ENCODE peak calls at places on chromosomes 11 and 22, in six cellular contexts. P, V, H, W, G and N are unnamed samples.

GRCh38 chr22:46061431-46062231 is 84.7 kb upstream of the WNT7B start:
- DNase-seq in H (no peak), W (peak; percentile 65), P (no peak), V (no peak), G (peak; percentile 80), N (no peak)

GRCh38 chr22:37634505-37635002 is 4.9 kb upstream of the SH3BP1 start:
- DNase-seq in H (no peak), P (no peak), G (no peak), W (no peak), V (no peak), N (no peak)

GRCh38 chr11:64379160-64379559 is 20.2 kb downstream of the RPS6KA4 start:
- DNase-seq in H (no peak), P (no peak), W (no peak), G (no peak), V (no peak), N (no peak)

GRCh38 chr22:50114221-50114981 is 24.6 kb downstream of the MOV10L1 start:
- DNase-seq in P (no peak), H (no peak), W (no peak), G (no peak), V (no peak), N (no peak)

GRCh38 chr11:72752088-72752914 is at the start of gene ARAP1:
- DNase-seq in P (peak; percentile 83), G (peak; percentile 88), W (peak; percentile 79), H (no peak), V (no peak), N (peak; percentile 96)

GRCh38 chr11:8036986-8037385 is 44.0 kb upstream of the TUB start:
- DNase-seq in G (no peak), H (no peak), W (no peak), V (no peak), P (no peak), N (no peak)

GRCh38 chr11:65891180-65892136 is 985 bp downstream of the CCDC85B start:
- DNase-seq in P (peak; percentile 84), H (no peak), W (peak; percentile 65), G (peak; percentile 61), V (no peak), N (no peak)

GRCh38 chr22:38244106-38244505 is 28.7 kb downstream of the TMEM184B start:
- DNase-seq in V (no peak), H (no peak), G (peak; percentile 30), W (no peak), P (no peak), N (no peak)

GRCh38 chr11:32115406-32115805 is 24.5 kb downstream of the RCN1 start:
- DNase-seq in W (no peak), H (no peak), G (no peak), V (no peak), P (no peak), N (no peak)

GRCh38 chr22:44389181-44389580 is 76.4 kb upstream of the SHISAL1 start:
- DNase-seq in W (peak; percentile 11), G (peak; percentile 45), V (no peak), P (no peak), H (no peak), N (no peak)

GRCh38 chr22:28345304-28345703 is 334.3 kb downstream of the TTC28 start:
- DNase-seq in V (no peak), G (no peak), H (no peak), P (no peak), W (no peak), N (no peak)

GRCh38 chr22:43320943-43321900 is 21.9 kb downstream of the SCUBE1 start:
- DNase-seq in H (no peak), G (no peak), V (no peak), W (no peak), P (no peak), N (no peak)

GRCh38 chr11:78203184-78203583 is 14.5 kb downstream of the USP35 start:
- DNase-seq in H (no peak), W (no peak), V (no peak), P (no peak), G (no peak), N (no peak)

GRCh38 chr11:71086687-71087258 is 165.6 kb downstream of the SHANK2 start:
- DNase-seq in H (peak; percentile 31), P (peak; percentile 34), G (peak; percentile 61), V (no peak), W (peak; percentile 38), N (no peak)

GRCh38 chr11:57230797-57231538 is 6.1 kb downstream of the APLNR start:
- DNase-seq in G (no peak), W (no peak), P (no peak), V (no peak), H (no peak), N (no peak)

GRCh38 chr11:36311926-36312592 is 16.0 kb downstream of the PRR5L start:
- DNase-seq in V (no peak), H (no peak), G (no peak), W (no peak), P (no peak), N (no peak)

GRCh38 chr22:32839776-32840571 is 38.5 kb downstream of the TIMP3 start:
- DNase-seq in G (no peak), V (no peak), P (no peak), W (no peak), H (no peak), N (no peak)

GRCh38 chr11:9646324-9646723 is 17.6 kb upstream of the SWAP70 start:
- DNase-seq in V (no peak), P (no peak), H (no peak), W (no peak), G (no peak), N (no peak)

GRCh38 chr11:114440121-114440860 is 1.0 kb downstream of the REXO2 start:
- DNase-seq in W (no peak), G (no peak), V (no peak), H (no peak), P (no peak), N (no peak)

GRCh38 chr11:65424200-65425104 is 1.9 kb downstream of the NEAT1 start:
- DNase-seq in H (no peak), V (no peak), G (peak; percentile 67), P (peak; percentile 53), W (peak; percentile 63), N (no peak)

GRCh38 chr11:34468209-34468841 is 29.6 kb downstream of the CAT start:
- DNase-seq in H (peak; percentile 7), V (no peak), W (no peak), P (peak; percentile 76), G (no peak), N (peak; percentile 22)

GRCh38 chr11:122137081-122137793 is 21.2 kb upstream of the BLID start:
- DNase-seq in V (no peak), H (no peak), P (no peak), W (no peak), G (no peak), N (no peak)

GRCh38 chr11:20342347-20343279 is 20.9 kb upstream of the HTATIP2 start:
- DNase-seq in V (no peak), G (no peak), W (no peak), P (no peak), H (peak; percentile 72), N (no peak)

GRCh38 chr11:12214751-12215150 is 104.4 kb downstream of the MICAL2 start:
- DNase-seq in G (no peak), W (no peak), H (no peak), P (no peak), V (no peak), N (no peak)

GRCh38 chr22:46575915-46576555 is 38.6 kb upstream of the CELSR1 start:
- DNase-seq in G (no peak), P (peak; percentile 31), V (no peak), H (no peak), W (peak; percentile 21), N (no peak)

GRCh38 chr22:30802202-30803166 is 107.8 kb downstream of the OSBP2 start:
- DNase-seq in V (no peak), W (peak; percentile 86), G (peak; percentile 91), H (peak; percentile 80), P (peak; percentile 91), N (peak; percentile 77)

GRCh38 chr11:561148-562003 is 606 bp downstream of the RASSF7 start:
- DNase-seq in P (peak; percentile 67), W (peak; percentile 84), V (no peak), H (no peak), G (peak; percentile 91), N (no peak)

GRCh38 chr11:106813803-106814202 is 204.5 kb downstream of the GUCY1A2 start:
- DNase-seq in P (no peak), W (no peak), V (no peak), G (no peak), H (no peak), N (no peak)
- TF ChIP-seq POLR2A in P (no peak), W (no peak), V (no peak), G (no peak), H (no peak), N (no peak)

GRCh38 chr22:20951151-20951931 is 15.7 kb upstream of the AIFM3 start:
- DNase-seq in G (peak; percentile 51), H (no peak), P (no peak), V (no peak), W (no peak), N (no peak)
- TF ChIP-seq POLR2A in G (no peak), H (no peak), P (no peak), V (no peak), W (no peak), N (no peak)

DNA sequence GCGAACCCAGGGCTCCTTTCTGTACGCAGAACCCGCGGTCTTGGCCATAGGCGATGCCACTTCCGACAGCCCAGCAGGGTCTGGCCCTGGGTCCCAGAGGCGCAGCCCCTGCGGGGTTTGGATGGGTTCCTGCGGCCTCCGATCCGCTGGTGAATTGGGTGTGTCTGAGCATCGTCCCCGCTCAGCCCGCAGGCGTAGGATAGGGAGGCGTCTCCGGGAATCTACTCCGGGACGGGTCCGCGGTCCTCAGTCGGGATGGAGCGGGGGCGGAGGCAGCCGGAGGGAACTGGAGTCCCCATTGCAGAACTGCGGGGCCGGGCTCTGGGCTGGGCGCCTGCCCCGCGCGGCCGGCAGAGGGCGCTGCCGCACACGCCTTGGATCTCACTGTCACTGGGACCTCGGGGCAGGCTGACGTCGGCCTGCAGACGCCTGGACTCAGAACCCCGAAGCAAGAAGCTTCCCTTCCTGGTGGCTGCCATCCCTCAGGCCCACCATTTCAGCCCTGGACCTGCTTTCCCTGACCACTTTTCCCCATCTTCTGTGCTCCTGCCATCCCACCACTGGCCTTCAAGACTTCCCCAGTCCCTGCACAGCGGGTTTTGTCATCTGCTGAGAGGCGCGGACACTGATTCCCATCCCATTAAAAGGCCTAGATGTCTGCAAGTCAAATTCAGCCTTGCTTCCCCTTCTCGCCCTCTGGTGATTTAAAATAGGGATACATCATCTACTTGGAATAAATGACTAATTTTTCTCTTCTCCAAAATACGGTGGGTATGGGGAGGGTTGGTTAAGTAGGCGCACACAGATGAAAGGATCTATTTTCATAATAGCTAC is 38.3 kb upstream of the CREB3L1 start:
- DNase-seq in H (peak; percentile 83), W (peak; percentile 85), V (no peak), G (peak; percentile 88), P (peak; percentile 90), N (peak; percentile 83)
- TF ChIP-seq POLR2A in H (peak; percentile 48), W (no peak), V (no peak), G (no peak), P (no peak), N (no peak)

DNA sequence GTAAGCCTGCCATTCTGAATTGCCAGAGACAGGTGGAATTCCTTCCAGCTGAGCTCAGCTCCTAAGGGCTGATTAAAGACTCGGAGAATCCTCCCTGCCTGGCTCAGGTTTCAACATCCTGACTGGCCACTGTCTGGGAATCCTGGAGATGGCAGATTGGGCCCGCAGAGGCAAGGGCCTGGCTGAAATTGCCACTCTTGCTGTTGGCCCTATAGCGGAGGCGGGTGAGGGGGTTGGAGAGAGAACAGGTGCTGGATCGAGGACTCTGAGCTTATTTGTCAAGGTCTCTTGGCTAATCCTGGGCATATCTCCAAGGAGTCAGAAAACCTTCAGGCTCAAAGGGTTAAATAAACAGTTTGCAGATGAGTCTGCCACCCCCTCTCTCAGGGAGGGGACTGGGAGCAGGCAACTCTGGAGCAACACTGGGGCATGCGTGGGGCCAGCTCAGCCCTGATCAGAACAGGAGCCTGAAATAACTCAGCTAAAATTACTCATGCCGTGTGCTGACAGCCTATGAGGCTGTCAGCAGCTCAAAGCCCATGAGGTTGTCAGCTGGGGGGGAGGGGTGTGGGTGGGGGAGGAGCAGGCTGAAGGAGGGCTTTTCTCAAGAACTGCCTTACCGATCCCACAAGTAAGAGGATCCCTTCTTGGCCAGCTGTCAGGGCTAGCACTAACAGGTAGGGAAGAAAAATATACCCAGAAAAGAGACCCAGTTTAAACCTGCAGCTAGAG is 14.7 kb upstream of the MFRP start:
- DNase-seq in H (no peak), G (peak; percentile 60), P (peak; percentile 80), V (no peak), W (peak; percentile 78), N (no peak)
- TF ChIP-seq POLR2A in H (no peak), G (peak; percentile 39), P (no peak), V (no peak), W (no peak), N (no peak)